ENCODE peak calls at places on chromosomes 3 and 15, in ten cellular contexts. L is stimulated activated CD8-positive, alpha-beta memory T cell treated with anti-CD3 and anti-CD28 coated beads, Interleukin-4, amount 100 ng/mL, for 4 hours; W is heart left ventricle; R is stromal cell of bone marrow; C is myocyte; P is activated CD4-positive, alpha-beta T cell treated with anti-CD3 and anti-CD28 coated beads, Interleukin-2, amount 10 ng/mL, durations not matched to agents 7 days and 5 days; X is fibroblast of villous mesenchyme; B is activated B cell treated with CpG ODN at 0.5 μM for 24 hours; G is coronary artery; O is nucleus accumbens. S is an unnamed sample.

GRCh38 chr15:51382787-51383186 is 41.3 kb downstream of the GLDN start:
- DNase-seq in L (no peak), W (no peak), R (peak), C (peak), P (peak), X (peak), B (no peak), G (no peak), O (no peak), S (peak)

GRCh38 chr3:157512534-157512933 is 9.3 kb upstream of the VEPH1 start:
- DNase-seq in L (no peak), W (peak), R (no peak), C (no peak), P (no peak), X (no peak), B (no peak), G (no peak), O (no peak), S (no peak)

GRCh38 chr3:37571269-37571668 is 290.4 kb upstream of the CTDSPL start:
- DNase-seq in L (no peak), W (no peak), R (no peak), C (no peak), P (no peak), X (no peak), B (no peak), G (no peak), O (no peak), S (no peak)

GRCh38 chr3:10552631-10552943 is 47.2 kb upstream of the ATP2B2 start:
- DNase-seq in L (no peak), W (no peak), R (no peak), C (peak), P (peak), X (no peak), B (no peak), G (peak), O (no peak), S (no peak)

GRCh38 chr3:11072631-11073030 is 80.1 kb downstream of the SLC6A1 start:
- DNase-seq in L (no peak), W (no peak), R (no peak), C (no peak), P (no peak), X (no peak), B (no peak), G (no peak), O (no peak), S (no peak)

GRCh38 chr3:197891-198491 is 1.4 kb downstream of the CHL1 start:
- DNase-seq in L (no peak), W (no peak), R (no peak), C (no peak), P (no peak), X (no peak), B (peak), G (no peak), O (no peak), S (peak)

GRCh38 chr15:62940755-62941361 is 101.7 kb upstream of the TPM1 start:
- DNase-seq in L (no peak), W (peak), R (peak), C (peak), P (no peak), X (peak), B (no peak), G (peak), O (no peak), S (peak)

GRCh38 chr3:16534914-16535301 is 21.4 kb upstream of the RFTN1 start:
- DNase-seq in L (no peak), W (no peak), R (no peak), C (no peak), P (no peak), X (no peak), B (no peak), G (no peak), O (no peak), S (no peak)

GRCh38 chr15:68586274-68586961 is 7.6 kb downstream of the CORO2B start:
- DNase-seq in L (no peak), W (no peak), R (peak), C (peak), P (no peak), X (peak), B (no peak), G (no peak), O (no peak), S (no peak)

GRCh38 chr15:101808201-101808600 is 3.8 kb upstream of the OR4F15 start:
- DNase-seq in L (no peak), W (no peak), R (peak), C (peak), P (no peak), X (no peak), B (no peak), G (no peak), O (no peak), S (no peak)

GRCh38 chr3:138348950-138349739 is 766 bp downstream of the MRAS start:
- DNase-seq in L (no peak), W (peak), R (no peak), C (peak), P (no peak), X (peak), B (no peak), G (no peak), O (no peak), S (peak)

GRCh38 chr15:26790118-26790517 is 17.3 kb upstream of the GABRB3 start:
- DNase-seq in L (no peak), W (no peak), R (no peak), C (no peak), P (no peak), X (no peak), B (no peak), G (no peak), O (no peak), S (no peak)

GRCh38 chr3:46845397-46845859 is 17.8 kb downstream of the MYL3 start:
- DNase-seq in L (no peak), W (peak), R (peak), C (peak), P (no peak), X (peak), B (no peak), G (no peak), O (no peak), S (peak)

GRCh38 chr15:29554531-29554930 is 267.7 kb downstream of the TJP1 start:
- DNase-seq in L (no peak), W (no peak), R (no peak), C (no peak), P (no peak), X (peak), B (no peak), G (no peak), O (no peak), S (no peak)

GRCh38 chr15:86570738-86571137 is 491.1 kb downstream of the AGBL1 start:
- DNase-seq in L (no peak), W (peak), R (no peak), C (no peak), P (no peak), X (no peak), B (no peak), G (no peak), O (no peak), S (no peak)

GRCh38 chr3:184160456-184160855 is 5.3 kb downstream of the DVL3 start:
- DNase-seq in L (no peak), W (no peak), R (no peak), C (no peak), P (no peak), X (peak), B (no peak), G (no peak), O (no peak), S (no peak)

GRCh38 chr3:177478170-177478859 is 281.0 kb upstream of the TBL1XR1 start:
- DNase-seq in L (no peak), W (no peak), R (peak), C (peak), P (no peak), X (peak), B (no peak), G (peak), O (no peak), S (no peak)

GRCh38 chr3:72487078-72487765 is 361.0 kb downstream of the SHQ1 start:
- DNase-seq in L (peak), W (peak), R (peak), C (peak), P (no peak), X (peak), B (no peak), G (peak), O (no peak), S (no peak)

GRCh38 chr3:42067324-42067723 is 23.8 kb upstream of the TRAK1 start:
- DNase-seq in L (no peak), W (no peak), R (peak), C (peak), P (no peak), X (peak), B (no peak), G (no peak), O (no peak), S (no peak)

GRCh38 chr3:112043621-112044201 is 9.2 kb downstream of the TMPRSS7 start:
- DNase-seq in L (peak), W (peak), R (peak), C (peak), P (peak), X (peak), B (no peak), G (no peak), O (no peak), S (peak)

GRCh38 chr3:106167728-106168127 is 298.9 kb upstream of the CBLB start:
- DNase-seq in L (no peak), W (no peak), R (no peak), C (no peak), P (no peak), X (no peak), B (no peak), G (no peak), O (no peak), S (no peak)

GRCh38 chr15:81254277-81255265 is 57.9 kb downstream of the IL16 start:
- DNase-seq in L (no peak), W (no peak), R (no peak), C (no peak), P (no peak), X (peak), B (no peak), G (no peak), O (no peak), S (no peak)

GRCh38 chr3:181729071-181729915 is 17.6 kb downstream of the SOX2 start:
- DNase-seq in L (no peak), W (no peak), R (no peak), C (no peak), P (no peak), X (no peak), B (no peak), G (no peak), O (no peak), S (no peak)

GRCh38 chr15:83077487-83078230 is 10.6 kb upstream of the BTBD1 start:
- DNase-seq in L (no peak), W (no peak), R (no peak), C (peak), P (no peak), X (no peak), B (no peak), G (no peak), O (no peak), S (no peak)

GRCh38 chr15:64731012-64731806 is 44.2 kb downstream of the RBPMS2 start:
- DNase-seq in L (peak), W (peak), R (peak), C (peak), P (peak), X (peak), B (peak), G (no peak), O (peak), S (peak)

GRCh38 chr3:190830031-190830430 is 32.5 kb downstream of the GMNC start:
- DNase-seq in L (no peak), W (no peak), R (no peak), C (no peak), P (no peak), X (no peak), B (no peak), G (no peak), O (no peak), S (no peak)

GRCh38 chr3:45870099-45870498 is 16.2 kb upstream of the CCR9 start:
- DNase-seq in L (peak), W (no peak), R (no peak), C (no peak), P (peak), X (no peak), B (no peak), G (no peak), O (no peak), S (no peak)

GRCh38 chr3:123611077-123611476 is 26.2 kb upstream of the HACD2 start:
- DNase-seq in L (no peak), W (no peak), R (no peak), C (no peak), P (no peak), X (no peak), B (no peak), G (no peak), O (no peak), S (no peak)

GRCh38 chr3:23811117-23811487 is 5.3 kb downstream of the UBE2E1 start:
- DNase-seq in L (no peak), W (no peak), R (no peak), C (no peak), P (no peak), X (no peak), B (no peak), G (no peak), O (no peak), S (no peak)

GRCh38 chr15:73996939-73997338 is 2.4 kb downstream of the PML start:
- DNase-seq in L (no peak), W (no peak), R (no peak), C (peak), P (peak), X (peak), B (no peak), G (no peak), O (no peak), S (no peak)

GRCh38 chr3:36416660-36417059 is 36.4 kb downstream of the STAC start:
- DNase-seq in L (no peak), W (no peak), R (no peak), C (peak), P (no peak), X (no peak), B (no peak), G (no peak), O (no peak), S (no peak)

GRCh38 chr15:38545179-38545578 is 19.4 kb downstream of the RASGRP1 start:
- DNase-seq in L (no peak), W (no peak), R (no peak), C (peak), P (no peak), X (no peak), B (no peak), G (no peak), O (no peak), S (no peak)

GRCh38 chr3:184872200-184872599 is 60.2 kb downstream of the VPS8 start:
- DNase-seq in L (no peak), W (no peak), R (no peak), C (no peak), P (no peak), X (no peak), B (no peak), G (no peak), O (no peak), S (no peak)

S was measured in hypothalamus.